ENCODE peak calls at places on chromosomes 1 and 21, in five cellular contexts. P is NCI-H345, M is NCI-H748 treated with DMSO at 0.1 percent for 48 hours, W is T-helper 1 cell, T is pancreas. Z is an unnamed sample.
A peak's percentile ranks its signal among the peaks of the same experiment; 100 is the strongest.

GRCh38 chr1:30727796-30728195 is 4.4 kb upstream of the MATN1 start:
- DNase-seq in W (no peak), T (no peak), M (no peak), P (no peak), Z (no peak)

GRCh38 chr1:26537951-26538352 is 8.4 kb downstream of the RPS6KA1 start:
- DNase-seq in T (no peak), W (no peak), P (no peak), M (no peak), Z (no peak)

GRCh38 chr1:205980182-205980830 is 22.9 kb downstream of the RAB7B start:
- DNase-seq in M (no peak), P (no peak), T (no peak), W (no peak), Z (no peak)

GRCh38 chr1:244092293-244093264 is 41.5 kb downstream of the ZBTB18 start:
- DNase-seq in T (no peak), W (no peak), M (peak; percentile 62), P (peak; percentile 52), Z (no peak)

GRCh38 chr1:84402060-84402459 is 3.8 kb downstream of the DNASE2B start:
- DNase-seq in M (no peak), P (no peak), W (no peak), T (no peak), Z (no peak)

GRCh38 chr1:226722901-226723639 is 16.0 kb downstream of the ITPKB start:
- DNase-seq in P (no peak), M (no peak), T (no peak), W (no peak), Z (no peak)

GRCh38 chr1:83769594-83770321 is 229.2 kb downstream of the TTLL7 start:
- DNase-seq in M (no peak), T (no peak), W (no peak), P (no peak), Z (no peak)

GRCh38 chr21:27700974-27701614 is 734.2 kb upstream of the ADAMTS5 start:
- DNase-seq in T (peak; percentile 73), P (peak; percentile 60), W (peak; percentile 29), M (peak; percentile 1), Z (peak; percentile 30)

GRCh38 chr1:45322486-45323040 is 4.1 kb upstream of the HPDL start:
- DNase-seq in M (no peak), W (no peak), P (no peak), T (no peak), Z (no peak)

GRCh38 chr1:167693425-167694045 is 28.2 kb upstream of the MPZL1 start:
- DNase-seq in W (no peak), T (no peak), M (no peak), P (no peak), Z (no peak)

GRCh38 chr21:39385299-39386145 is 36.6 kb upstream of the HMGN1 start:
- DNase-seq in T (peak; percentile 94), W (peak; percentile 36), P (no peak), M (no peak), Z (peak; percentile 46)

GRCh38 chr1:200550367-200550766 is 70.2 kb downstream of the KIF14 start:
- DNase-seq in M (no peak), T (no peak), W (no peak), P (no peak), Z (no peak)